ENCODE peak calls at places on chromosomes 4 and X, in seven cellular contexts. One of them, this sample, is unnamed. For H3K9me3, the result is how much of the 10 kb centered on the place peaks cover.

GRCh38 chrX:43493751-43494150 is 162.3 kb upstream of the MAOA start:
- DNase-seq in upper lobe of right lung: no peak
- DNase-seq in HCT116: no peak
- DNase-seq in suprapubic skin: no peak
- DNase-seq in heart right ventricle: no peak
- DNase-seq in uterus: no peak
- DNase-seq in esophagus squamous epithelium: no peak
- DNase-seq in this sample: no peak

GRCh38 chrX:48998391-48998790 is 3.7 kb downstream of the GRIPAP1 start:
- DNase-seq in heart right ventricle: no peak
- DNase-seq in upper lobe of right lung: no peak
- DNase-seq in esophagus squamous epithelium: no peak
- DNase-seq in HCT116: no peak
- DNase-seq in suprapubic skin: no peak
- DNase-seq in uterus: no peak
- DNase-seq in this sample: no peak

GRCh38 chr4:11313157-11313943 is 115.3 kb downstream of the HS3ST1 start:
- DNase-seq in upper lobe of right lung: no peak
- DNase-seq in HCT116: no peak
- DNase-seq in suprapubic skin: no peak
- DNase-seq in esophagus squamous epithelium: no peak
- DNase-seq in heart right ventricle: no peak
- DNase-seq in uterus: no peak
- DNase-seq in this sample: no peak

GRCh38 chrX:44036336-44036735 is 63.1 kb upstream of the NDP start:
- DNase-seq in uterus: no peak
- DNase-seq in esophagus squamous epithelium: no peak
- DNase-seq in HCT116: no peak
- DNase-seq in heart right ventricle: no peak
- DNase-seq in upper lobe of right lung: no peak
- DNase-seq in suprapubic skin: no peak
- DNase-seq in this sample: no peak

GRCh38 chr4:113973349-113973748 is 6.1 kb downstream of the ARSJ start:
- DNase-seq in esophagus squamous epithelium: no peak
- DNase-seq in heart right ventricle: no peak
- DNase-seq in upper lobe of right lung: no peak
- DNase-seq in uterus: no peak
- DNase-seq in HCT116: no peak
- DNase-seq in suprapubic skin: no peak
- DNase-seq in this sample: no peak

GRCh38 chr4:121256887-121257426 is 92.8 kb upstream of the TNIP3 start:
- DNase-seq in HCT116: no peak
- DNase-seq in upper lobe of right lung: no peak
- DNase-seq in heart right ventricle: no peak
- DNase-seq in esophagus squamous epithelium: no peak
- DNase-seq in uterus: no peak
- DNase-seq in suprapubic skin: no peak
- DNase-seq in this sample: no peak

GRCh38 chr4:85431881-85432280 is 43.1 kb upstream of the ARHGAP24 start:
- DNase-seq in esophagus squamous epithelium: no peak
- DNase-seq in suprapubic skin: no peak
- DNase-seq in HCT116: no peak
- DNase-seq in uterus: no peak
- DNase-seq in upper lobe of right lung: no peak
- DNase-seq in heart right ventricle: no peak
- DNase-seq in this sample: no peak

GRCh38 chr4:1583051-1583785 is 100.9 kb downstream of the FAM53A start:
- DNase-seq in suprapubic skin: no peak
- DNase-seq in esophagus squamous epithelium: no peak
- DNase-seq in HCT116: no peak
- DNase-seq in uterus: no peak
- DNase-seq in upper lobe of right lung: peak
- DNase-seq in heart right ventricle: no peak
- DNase-seq in this sample: no peak

GRCh38 chr4:104395219-104395618 is 99.5 kb downstream of the CXXC4 start:
- DNase-seq in upper lobe of right lung: no peak
- DNase-seq in uterus: no peak
- DNase-seq in suprapubic skin: no peak
- DNase-seq in esophagus squamous epithelium: no peak
- DNase-seq in HCT116: no peak
- DNase-seq in heart right ventricle: no peak
- DNase-seq in this sample: no peak

GRCh38 chr4:19266566-19266965 is 985.1 kb upstream of the SLIT2 start:
- DNase-seq in esophagus squamous epithelium: no peak
- DNase-seq in upper lobe of right lung: no peak
- DNase-seq in heart right ventricle: no peak
- DNase-seq in HCT116: no peak
- DNase-seq in suprapubic skin: no peak
- DNase-seq in uterus: no peak
- DNase-seq in this sample: no peak

GRCh38 chr4:134622194-134622593 is 420.6 kb upstream of the PABPC4L start:
- DNase-seq in HCT116: no peak
- DNase-seq in upper lobe of right lung: no peak
- DNase-seq in uterus: no peak
- DNase-seq in suprapubic skin: no peak
- DNase-seq in heart right ventricle: no peak
- DNase-seq in esophagus squamous epithelium: no peak
- DNase-seq in this sample: no peak

GRCh38 chr4:16237715-16238114 is 11.4 kb upstream of the TAPT1 start:
- DNase-seq in upper lobe of right lung: no peak
- DNase-seq in esophagus squamous epithelium: no peak
- DNase-seq in uterus: no peak
- DNase-seq in HCT116: no peak
- DNase-seq in heart right ventricle: no peak
- DNase-seq in suprapubic skin: no peak
- DNase-seq in this sample: no peak

GRCh38 chrX:26373829-26374228 is 157.9 kb downstream of the MAGEB5 start:
- DNase-seq in HCT116: no peak
- DNase-seq in upper lobe of right lung: no peak
- DNase-seq in heart right ventricle: no peak
- DNase-seq in uterus: no peak
- DNase-seq in suprapubic skin: no peak
- DNase-seq in esophagus squamous epithelium: no peak
- DNase-seq in this sample: no peak

GRCh38 chrX:148381603-148382002 is 118.8 kb upstream of the AFF2 start:
- DNase-seq in uterus: no peak
- DNase-seq in HCT116: no peak
- DNase-seq in upper lobe of right lung: no peak
- DNase-seq in heart right ventricle: no peak
- DNase-seq in suprapubic skin: no peak
- DNase-seq in esophagus squamous epithelium: no peak
- DNase-seq in this sample: no peak

GRCh38 chr4:77852892-77853495 is 9.6 kb upstream of the MRPL1 start:
- DNase-seq in heart right ventricle: no peak
- DNase-seq in suprapubic skin: no peak
- DNase-seq in esophagus squamous epithelium: no peak
- DNase-seq in uterus: no peak
- DNase-seq in HCT116: no peak
- DNase-seq in upper lobe of right lung: no peak
- DNase-seq in this sample: peak

GRCh38 chrX:98068210-98068609 is 1184.5 kb downstream of the RPA4 start:
- DNase-seq in esophagus squamous epithelium: no peak
- DNase-seq in upper lobe of right lung: no peak
- DNase-seq in HCT116: no peak
- DNase-seq in uterus: no peak
- DNase-seq in heart right ventricle: no peak
- DNase-seq in suprapubic skin: no peak
- DNase-seq in this sample: no peak

GRCh38 chr4:7026107-7026506 is 17.1 kb upstream of the TADA2B start:
- DNase-seq in HCT116: no peak
- DNase-seq in heart right ventricle: no peak
- DNase-seq in suprapubic skin: no peak
- DNase-seq in upper lobe of right lung: no peak
- DNase-seq in esophagus squamous epithelium: no peak
- DNase-seq in uterus: no peak
- DNase-seq in this sample: no peak

GRCh38 chrX:40154853-40155616 is 57.3 kb upstream of the BCOR start:
- DNase-seq in suprapubic skin: no peak
- DNase-seq in upper lobe of right lung: peak
- DNase-seq in heart right ventricle: peak
- DNase-seq in uterus: peak
- DNase-seq in esophagus squamous epithelium: no peak
- DNase-seq in HCT116: no peak
- DNase-seq in this sample: no peak

DNA sequence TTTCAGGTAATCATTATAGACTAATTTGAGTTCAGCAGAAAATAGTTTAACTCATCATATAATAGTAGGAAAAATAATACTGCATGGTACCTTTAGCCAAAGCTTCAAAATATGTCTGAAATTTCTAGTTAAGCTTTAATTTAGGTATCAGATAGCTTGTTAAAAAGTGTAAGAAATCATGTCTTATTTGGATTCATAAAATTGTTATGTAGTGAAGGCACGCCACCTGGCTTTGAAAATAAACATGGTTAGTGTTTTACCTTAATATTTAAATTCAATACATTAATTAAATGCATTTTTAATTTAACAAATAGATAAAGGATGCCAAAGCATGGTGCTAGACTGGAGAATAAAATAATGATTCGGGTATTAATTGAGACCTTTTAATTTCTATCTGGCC is 211.4 kb downstream of the FSTL5 start:
- DNase-seq in uterus: no peak
- DNase-seq in suprapubic skin: no peak
- DNase-seq in HCT116: no peak
- DNase-seq in upper lobe of right lung: no peak
- DNase-seq in esophagus squamous epithelium: no peak
- DNase-seq in heart right ventricle: no peak
- DNase-seq in this sample: no peak
- H3K27ac ChIP-seq in uterus: no peak
- H3K27ac ChIP-seq in suprapubic skin: no peak
- H3K27ac ChIP-seq in HCT116: no peak
- H3K27ac ChIP-seq in upper lobe of right lung: no peak
- H3K27ac ChIP-seq in esophagus squamous epithelium: no peak
- H3K27ac ChIP-seq in heart right ventricle: no peak
- H3K27ac ChIP-seq in this sample: no peak

GRCh38 chr4:153542835-153543234 is 76.7 kb downstream of the TMEM131L start:
- DNase-seq in upper lobe of right lung: no peak
- DNase-seq in uterus: no peak
- DNase-seq in suprapubic skin: no peak
- DNase-seq in esophagus squamous epithelium: no peak
- DNase-seq in heart right ventricle: no peak
- DNase-seq in HCT116: no peak
- DNase-seq in this sample: no peak
- TF ChIP-seq CTCF in upper lobe of right lung: no peak
- TF ChIP-seq CTCF in uterus: no peak
- TF ChIP-seq CTCF in suprapubic skin: no peak
- TF ChIP-seq CTCF in esophagus squamous epithelium: no peak
- TF ChIP-seq CTCF in heart right ventricle: no peak
- TF ChIP-seq CTCF in HCT116: peak
- TF ChIP-seq CTCF in this sample: no peak

GRCh38 chrX:145853181-145853580 is 35.6 kb downstream of the SLITRK2 start:
- DNase-seq in esophagus squamous epithelium: no peak
- DNase-seq in uterus: no peak
- DNase-seq in suprapubic skin: no peak
- DNase-seq in heart right ventricle: no peak
- DNase-seq in HCT116: no peak
- DNase-seq in upper lobe of right lung: no peak
- DNase-seq in this sample: no peak
- H3K9me3 ChIP-seq in esophagus squamous epithelium: under half
- H3K9me3 ChIP-seq in uterus: under half
- H3K9me3 ChIP-seq in suprapubic skin: under half
- H3K9me3 ChIP-seq in heart right ventricle: under half
- H3K9me3 ChIP-seq in HCT116: under half
- H3K9me3 ChIP-seq in upper lobe of right lung: under half
- H3K9me3 ChIP-seq in this sample: under half

DNA sequence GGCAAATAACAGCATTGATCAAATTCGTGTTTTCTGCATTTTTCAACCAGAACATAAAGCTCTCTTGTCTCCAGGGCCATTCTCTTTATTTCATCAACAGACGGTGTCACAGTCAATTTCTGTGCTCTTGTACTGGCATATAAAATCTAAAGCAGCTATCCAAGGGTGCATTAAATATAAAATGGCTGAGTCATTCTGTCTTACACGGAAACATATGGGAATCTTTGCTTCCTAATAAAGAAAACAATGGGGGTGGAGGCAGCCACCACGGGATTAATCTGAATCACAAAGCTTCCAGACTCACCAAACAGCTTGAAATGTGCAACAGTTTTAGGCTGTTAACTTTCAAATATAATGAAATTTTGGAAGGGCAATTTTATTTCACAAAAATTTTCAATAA is 132.6 kb downstream of the IL15 start:
- DNase-seq in uterus: no peak
- DNase-seq in esophagus squamous epithelium: no peak
- DNase-seq in HCT116: no peak
- DNase-seq in upper lobe of right lung: no peak
- DNase-seq in suprapubic skin: no peak
- DNase-seq in heart right ventricle: no peak
- DNase-seq in this sample: no peak
- H3K27ac ChIP-seq in uterus: no peak
- H3K27ac ChIP-seq in esophagus squamous epithelium: no peak
- H3K27ac ChIP-seq in HCT116: no peak
- H3K27ac ChIP-seq in upper lobe of right lung: no peak
- H3K27ac ChIP-seq in suprapubic skin: no peak
- H3K27ac ChIP-seq in heart right ventricle: no peak
- H3K27ac ChIP-seq in this sample: no peak

GRCh38 chrX:153438522-153438921 is 7.3 kb downstream of the TREX2 start:
- DNase-seq in heart right ventricle: no peak
- DNase-seq in suprapubic skin: no peak
- DNase-seq in HCT116: no peak
- DNase-seq in esophagus squamous epithelium: no peak
- DNase-seq in uterus: no peak
- DNase-seq in upper lobe of right lung: no peak
- DNase-seq in this sample: no peak
- TF ChIP-seq CTCF in heart right ventricle: peak
- TF ChIP-seq CTCF in suprapubic skin: no peak
- TF ChIP-seq CTCF in HCT116: peak
- TF ChIP-seq CTCF in esophagus squamous epithelium: no peak
- TF ChIP-seq CTCF in uterus: no peak
- TF ChIP-seq CTCF in upper lobe of right lung: peak
- TF ChIP-seq CTCF in this sample: no peak

DNA sequence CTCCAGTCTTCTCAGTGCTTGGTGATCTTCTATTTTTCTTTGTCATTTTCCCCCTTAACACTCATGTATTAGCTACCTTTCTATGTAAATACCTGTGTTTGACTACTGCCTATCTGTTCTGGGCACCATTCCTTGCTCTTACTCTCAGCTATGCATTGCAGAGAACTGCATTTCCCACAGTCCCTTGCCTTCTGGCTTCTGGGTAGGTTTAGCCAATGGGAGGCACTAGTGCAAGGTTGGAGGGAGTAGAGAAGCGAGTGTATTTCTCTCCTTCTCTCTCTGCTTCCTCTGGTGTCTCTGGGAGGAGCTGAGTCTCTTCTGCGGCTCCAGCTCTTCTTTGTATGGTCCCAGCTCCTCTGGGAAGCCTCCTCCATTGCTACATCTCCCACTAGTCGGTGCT is 50.5 kb downstream of the CWH43 start:
- DNase-seq in suprapubic skin: no peak
- DNase-seq in upper lobe of right lung: no peak
- DNase-seq in HCT116: no peak
- DNase-seq in esophagus squamous epithelium: no peak
- DNase-seq in uterus: no peak
- DNase-seq in heart right ventricle: no peak
- DNase-seq in this sample: no peak
- H3K9me3 ChIP-seq in suprapubic skin: under half
- H3K9me3 ChIP-seq in upper lobe of right lung: under half
- H3K9me3 ChIP-seq in HCT116: under half
- H3K9me3 ChIP-seq in esophagus squamous epithelium: under half
- H3K9me3 ChIP-seq in uterus: under half
- H3K9me3 ChIP-seq in heart right ventricle: under half
- H3K9me3 ChIP-seq in this sample: under half